ENCODE peak calls at places on chromosome 18, in four cellular contexts. One of them, this sample, is unnamed.

GRCh38 chr18:29156531-29156930 is 979.6 kb upstream of the CDH2 start:
- DNase-seq in RWPE1: peak
- DNase-seq in right lobe of liver: no peak
- DNase-seq in cardiac muscle cell: no peak
- DNase-seq in this sample: no peak

GRCh38 chr18:14124689-14125088 is 7.5 kb downstream of the ZNF519 start:
- DNase-seq in RWPE1: no peak
- DNase-seq in right lobe of liver: no peak
- DNase-seq in cardiac muscle cell: no peak
- DNase-seq in this sample: no peak

GRCh38 chr18:58937204-58937603 is 72.5 kb downstream of the ZNF532 start:
- DNase-seq in RWPE1: no peak
- DNase-seq in right lobe of liver: no peak
- DNase-seq in cardiac muscle cell: peak
- DNase-seq in this sample: no peak

GRCh38 chr18:44507729-44508325 is 172.9 kb upstream of the SETBP1 start:
- DNase-seq in RWPE1: no peak
- DNase-seq in right lobe of liver: peak
- DNase-seq in cardiac muscle cell: peak
- DNase-seq in this sample: no peak

GRCh38 chr18:8114480-8114879 is 494.8 kb upstream of the RAB12 start:
- DNase-seq in RWPE1: no peak
- DNase-seq in right lobe of liver: no peak
- DNase-seq in cardiac muscle cell: no peak
- DNase-seq in this sample: no peak

GRCh38 chr18:37299471-37300304 is 265.9 kb downstream of the CELF4 start:
- DNase-seq in RWPE1: peak
- DNase-seq in right lobe of liver: peak
- DNase-seq in cardiac muscle cell: peak
- DNase-seq in this sample: peak

GRCh38 chr18:32152705-32153448 is 37.0 kb upstream of the MEP1B start:
- DNase-seq in RWPE1: no peak
- DNase-seq in right lobe of liver: no peak
- DNase-seq in cardiac muscle cell: no peak
- DNase-seq in this sample: no peak

GRCh38 chr18:30086351-30086750 is 956.2 kb downstream of the DSC3 start:
- DNase-seq in RWPE1: no peak
- DNase-seq in right lobe of liver: no peak
- DNase-seq in cardiac muscle cell: no peak
- DNase-seq in this sample: no peak

GRCh38 chr18:43077510-43078290 is 37.8 kb downstream of the RIT2 start:
- DNase-seq in RWPE1: no peak
- DNase-seq in right lobe of liver: no peak
- DNase-seq in cardiac muscle cell: no peak
- DNase-seq in this sample: no peak

GRCh38 chr18:57928466-57928865 is 115.6 kb upstream of the NEDD4L start:
- DNase-seq in RWPE1: no peak
- DNase-seq in right lobe of liver: no peak
- DNase-seq in cardiac muscle cell: no peak
- DNase-seq in this sample: no peak

GRCh38 chr18:57927511-57927910 is 116.5 kb upstream of the NEDD4L start:
- DNase-seq in RWPE1: no peak
- DNase-seq in right lobe of liver: no peak
- DNase-seq in cardiac muscle cell: no peak
- DNase-seq in this sample: no peak

GRCh38 chr18:57931038-57931437 is 113.0 kb upstream of the NEDD4L start:
- DNase-seq in RWPE1: no peak
- DNase-seq in right lobe of liver: no peak
- DNase-seq in cardiac muscle cell: no peak
- DNase-seq in this sample: no peak

GRCh38 chr18:57930476-57930875 is 113.5 kb upstream of the NEDD4L start:
- DNase-seq in RWPE1: no peak
- DNase-seq in right lobe of liver: no peak
- DNase-seq in cardiac muscle cell: no peak
- DNase-seq in this sample: no peak

DNA sequence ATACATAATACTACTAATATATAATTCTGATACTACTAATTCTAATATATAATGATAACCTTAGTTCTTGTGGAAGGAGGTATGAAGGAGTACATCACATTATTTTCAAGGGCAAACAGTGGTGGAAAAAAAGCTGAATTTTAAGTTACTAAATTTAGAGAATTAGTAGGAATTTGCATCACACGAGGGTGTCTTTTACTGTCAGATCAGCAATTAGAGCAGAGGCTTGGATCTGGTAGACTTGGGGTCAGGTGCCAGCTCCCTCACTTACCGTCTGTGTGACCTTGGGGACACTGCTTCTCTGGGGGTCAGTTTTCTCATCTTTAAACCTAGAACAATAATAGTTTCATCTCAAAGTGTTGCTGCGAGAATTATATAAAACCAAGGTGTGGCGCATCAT is 114.1 kb upstream of the NEDD4L start:
- DNase-seq in RWPE1: no peak
- DNase-seq in right lobe of liver: no peak
- DNase-seq in cardiac muscle cell: no peak
- DNase-seq in this sample: no peak
- H3K27ac ChIP-seq in RWPE1: no peak
- H3K27ac ChIP-seq in right lobe of liver: no peak
- H3K27ac ChIP-seq in cardiac muscle cell: no peak
- H3K27ac ChIP-seq in this sample: no peak

GRCh38 chr18:55500316-55501086 is 87.5 kb downstream of the TCF4 start:
- DNase-seq in RWPE1: peak
- DNase-seq in right lobe of liver: no peak
- DNase-seq in cardiac muscle cell: peak
- DNase-seq in this sample: no peak
- H3K27ac ChIP-seq in RWPE1: peak
- H3K27ac ChIP-seq in right lobe of liver: no peak
- H3K27ac ChIP-seq in cardiac muscle cell: no peak
- H3K27ac ChIP-seq in this sample: peak

DNA sequence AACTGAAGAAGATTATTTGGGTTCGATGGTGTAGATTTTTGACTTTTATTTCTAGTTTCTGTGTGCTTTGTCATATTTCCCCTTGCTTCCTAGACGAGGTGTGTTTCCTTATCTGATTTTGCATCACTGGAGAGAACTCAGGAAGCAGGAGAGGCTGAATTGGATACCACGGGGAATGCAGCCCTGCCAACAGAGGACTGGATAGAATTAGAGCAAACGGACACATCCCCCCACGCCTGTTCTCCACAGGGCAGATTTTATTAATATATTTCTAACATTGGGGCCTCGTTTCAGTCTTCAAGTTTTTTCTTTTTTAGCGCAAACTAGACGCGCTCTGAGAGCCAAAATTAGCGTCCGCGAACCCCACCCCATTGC is 678 bp upstream of the VAPA start:
- DNase-seq in RWPE1: no peak
- DNase-seq in right lobe of liver: no peak
- DNase-seq in cardiac muscle cell: no peak
- DNase-seq in this sample: no peak
- H3K27ac ChIP-seq in RWPE1: peak
- H3K27ac ChIP-seq in right lobe of liver: peak
- H3K27ac ChIP-seq in cardiac muscle cell: no peak
- H3K27ac ChIP-seq in this sample: peak

DNA sequence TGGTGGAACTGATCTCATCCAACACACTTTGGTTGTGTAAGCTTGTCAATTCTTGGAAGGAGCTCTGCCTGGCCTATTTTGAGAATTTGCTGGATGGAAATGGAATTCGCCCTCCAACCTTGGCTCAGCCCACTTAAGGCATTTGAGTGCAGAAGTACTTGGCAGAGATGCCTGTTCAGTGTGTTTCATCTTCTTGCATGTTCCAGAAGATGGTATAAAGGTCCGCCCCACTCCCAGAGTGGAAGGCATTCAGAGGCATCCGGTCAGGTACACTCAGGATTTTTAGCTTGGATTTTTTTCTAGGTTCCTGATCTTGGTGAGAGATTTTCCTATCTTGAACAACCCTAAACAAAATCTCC is 61.3 kb upstream of the TXNDC2 start:
- DNase-seq in RWPE1: no peak
- DNase-seq in right lobe of liver: no peak
- DNase-seq in cardiac muscle cell: peak
- DNase-seq in this sample: no peak
- H3K27ac ChIP-seq in RWPE1: peak
- H3K27ac ChIP-seq in right lobe of liver: no peak
- H3K27ac ChIP-seq in cardiac muscle cell: no peak
- H3K27ac ChIP-seq in this sample: peak

DNA sequence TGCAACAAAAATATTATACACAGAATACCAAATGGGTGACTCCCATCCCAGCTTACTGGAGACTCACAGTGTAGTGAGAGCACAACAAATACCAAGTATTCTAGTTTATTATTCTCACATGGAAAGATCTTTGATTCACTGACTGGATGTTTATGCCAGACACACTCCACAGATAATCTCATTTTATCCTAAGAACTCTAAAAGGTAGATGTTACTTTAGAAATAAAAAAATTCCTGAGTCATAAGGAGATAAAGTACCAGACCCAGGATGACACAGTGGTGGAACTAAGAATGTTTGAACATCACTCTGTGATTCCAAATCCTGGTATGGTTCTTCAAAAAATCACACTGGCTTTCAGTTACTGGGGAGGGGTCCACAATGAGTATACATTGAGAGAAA is 136.2 kb downstream of the CDH2 start:
- DNase-seq in RWPE1: no peak
- DNase-seq in right lobe of liver: no peak
- DNase-seq in cardiac muscle cell: no peak
- DNase-seq in this sample: no peak
- H3K27ac ChIP-seq in RWPE1: no peak
- H3K27ac ChIP-seq in right lobe of liver: no peak
- H3K27ac ChIP-seq in cardiac muscle cell: peak
- H3K27ac ChIP-seq in this sample: no peak

GRCh38 chr18:12017079-12017478 is 35.8 kb downstream of the IMPA2 start:
- DNase-seq in RWPE1: no peak
- DNase-seq in right lobe of liver: peak
- DNase-seq in cardiac muscle cell: no peak
- DNase-seq in this sample: no peak

GRCh38 chr18:12018861-12019260 is 37.6 kb downstream of the IMPA2 start:
- DNase-seq in RWPE1: no peak
- DNase-seq in right lobe of liver: no peak
- DNase-seq in cardiac muscle cell: no peak
- DNase-seq in this sample: no peak

GRCh38 chr18:12023375-12023774 is 42.1 kb downstream of the IMPA2 start:
- DNase-seq in RWPE1: no peak
- DNase-seq in right lobe of liver: no peak
- DNase-seq in cardiac muscle cell: no peak
- DNase-seq in this sample: no peak

GRCh38 chr18:12021077-12021476 is 39.8 kb downstream of the IMPA2 start:
- DNase-seq in RWPE1: no peak
- DNase-seq in right lobe of liver: no peak
- DNase-seq in cardiac muscle cell: no peak
- DNase-seq in this sample: no peak

DNA sequence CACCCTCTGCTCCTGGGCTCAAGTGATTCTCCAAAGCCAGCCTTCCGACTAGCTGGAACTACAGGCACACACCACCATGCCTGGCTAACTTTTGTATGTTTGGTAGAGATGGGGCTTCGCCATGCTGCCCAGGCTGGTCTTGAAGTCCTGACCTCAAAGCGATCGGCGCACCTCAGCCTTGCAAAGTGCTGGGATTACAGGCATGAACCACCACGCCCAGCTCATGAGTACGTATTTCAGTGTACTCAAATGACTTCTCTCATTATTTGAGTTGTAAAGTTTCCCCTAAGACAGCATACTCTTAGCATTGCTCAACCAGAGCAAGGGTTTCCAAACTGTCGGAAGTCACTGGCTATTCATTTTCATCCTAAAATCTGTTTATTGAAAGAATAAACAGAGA is 40.3 kb downstream of the IMPA2 start:
- DNase-seq in RWPE1: no peak
- DNase-seq in right lobe of liver: no peak
- DNase-seq in cardiac muscle cell: no peak
- DNase-seq in this sample: no peak
- H3K27ac ChIP-seq in RWPE1: peak
- H3K27ac ChIP-seq in right lobe of liver: peak
- H3K27ac ChIP-seq in cardiac muscle cell: no peak
- H3K27ac ChIP-seq in this sample: no peak

DNA sequence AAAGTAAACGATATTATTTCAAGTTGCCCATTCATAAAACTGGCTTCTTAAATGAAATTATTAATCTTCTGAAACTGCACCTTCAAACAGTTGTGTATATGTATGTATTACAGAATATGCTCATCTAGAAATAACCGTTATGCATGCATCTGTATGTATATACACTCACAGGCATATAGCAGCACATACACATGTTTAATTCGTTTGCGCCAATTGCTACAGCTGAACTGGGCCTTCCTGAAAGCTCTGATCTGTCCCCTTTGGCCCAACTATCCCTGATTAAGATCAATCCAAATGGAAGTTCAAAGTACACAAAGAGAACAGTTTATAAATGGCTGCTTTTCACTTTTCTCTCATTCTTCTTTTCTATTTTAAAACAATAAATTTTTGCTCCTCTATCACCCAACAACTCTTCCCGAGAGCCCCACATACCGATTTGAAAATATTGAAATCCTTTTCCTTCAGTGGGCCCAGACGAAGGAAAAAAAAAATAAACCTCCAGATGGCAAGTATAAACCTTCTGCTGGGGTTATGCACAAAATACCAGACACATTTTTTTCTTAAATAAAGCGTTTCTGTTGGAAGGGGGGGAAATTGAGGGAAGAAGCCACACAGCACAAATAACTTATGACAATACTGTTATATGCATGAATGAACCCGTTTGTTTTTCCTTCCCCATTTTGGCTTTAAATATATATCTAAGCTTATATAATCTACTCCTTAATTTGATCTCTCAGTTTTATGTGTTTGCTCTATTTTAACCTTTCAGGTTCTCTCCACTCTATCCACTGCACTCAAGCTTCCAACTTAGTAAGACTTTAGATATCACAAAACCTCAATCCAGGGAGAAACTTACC is 267.4 kb downstream of the TCF4 start:
- DNase-seq in RWPE1: no peak
- DNase-seq in right lobe of liver: no peak
- DNase-seq in cardiac muscle cell: no peak
- DNase-seq in this sample: no peak
- H3K27ac ChIP-seq in RWPE1: no peak
- H3K27ac ChIP-seq in right lobe of liver: peak
- H3K27ac ChIP-seq in cardiac muscle cell: no peak
- H3K27ac ChIP-seq in this sample: peak

GRCh38 chr18:48997681-48997984 is 46.9 kb upstream of the SMAD7 start:
- DNase-seq in RWPE1: no peak
- DNase-seq in right lobe of liver: no peak
- DNase-seq in cardiac muscle cell: no peak
- DNase-seq in this sample: no peak
- H3K27ac ChIP-seq in RWPE1: peak
- H3K27ac ChIP-seq in right lobe of liver: no peak
- H3K27ac ChIP-seq in cardiac muscle cell: peak
- H3K27ac ChIP-seq in this sample: peak

This sample was measured in AG04450.